ENCODE peak calls at places on chromosomes 4 and X, in four cellular contexts. P, B, N and K are unnamed samples.

GRCh38 chr4:10958226-10958856 is 273.8 kb upstream of the CLNK start:
- DNase-seq in P (no peak), B (no peak), N (no peak), K (no peak)

GRCh38 chr4:89724716-89725115 is 112.2 kb downstream of the SNCA start:
- DNase-seq in P (no peak), B (no peak), N (no peak), K (no peak)

GRCh38 chr4:86834901-86835300 is 14.3 kb downstream of the SLC10A6 start:
- DNase-seq in P (no peak), B (no peak), N (no peak), K (no peak)

GRCh38 chrX:123920065-123920785 is 41.3 kb upstream of the STAG2 start:
- DNase-seq in P (no peak), B (no peak), N (no peak), K (no peak)

GRCh38 chr4:113555868-113556267 is 205.7 kb downstream of the CAMK2D start:
- DNase-seq in P (no peak), B (peak), N (no peak), K (no peak)

GRCh38 chr4:182778222-182778982 is 138.8 kb downstream of the DCTD start:
- DNase-seq in P (no peak), B (no peak), N (no peak), K (no peak)

GRCh38 chr4:177638871-177639270 is 196.6 kb upstream of the AGA start:
- DNase-seq in P (no peak), B (no peak), N (no peak), K (no peak)

GRCh38 chr4:168151313-168151712 is 59.0 kb downstream of the ANXA10 start:
- DNase-seq in P (no peak), B (no peak), N (no peak), K (no peak)

GRCh38 chr4:30103455-30103854 is 616.7 kb upstream of the PCDH7 start:
- DNase-seq in P (no peak), B (no peak), N (no peak), K (no peak)